ENCODE peak calls at places on chromosomes 12 and 14, in six cellular contexts. M is fibroblast of lung; K is type B pancreatic cell; U is 8988T; B is activated T-cell treated with anti-CD3 and anti-CD28 coated beads, Interleukin-2, amount 50 U/mL, for 72 hours; P is sciatic nerve. Q is an unnamed sample.
A peak's percentile ranks its signal among the peaks of the same experiment; 100 is the strongest.

GRCh38 chr14:24367506-24368214 is at the start of gene NFATC4:
- DNase-seq in M (peak; percentile 92), K (peak; percentile 80), U (peak; percentile 53), B (peak; percentile 9), P (peak; percentile 87), Q (peak; percentile 96)

GRCh38 chr14:101876539-101876938 is 87.8 kb upstream of the DYNC1H1 start:
- DNase-seq in M (peak; percentile 7), K (no peak), U (no peak), B (peak; percentile 72), P (peak; percentile 78), Q (peak; percentile 91)

GRCh38 chr14:95362180-95362494 is 42.4 kb upstream of the CLMN start:
- DNase-seq in M (no peak), K (no peak), U (no peak), B (no peak), P (no peak), Q (no peak)

GRCh38 chr12:57620936-57621496 is 9.8 kb downstream of the ARHGEF25 start:
- DNase-seq in M (no peak), K (no peak), U (peak; percentile 40), B (no peak), P (no peak), Q (no peak)

GRCh38 chr14:30621354-30621953 is 665 bp upstream of the SCFD1 start:
- DNase-seq in M (peak; percentile 29), K (no peak), U (no peak), B (peak; percentile 10), P (no peak), Q (peak; percentile 32)

GRCh38 chr12:7304456-7304855 is 584 bp downstream of the ACSM4 start:
- DNase-seq in M (no peak), K (no peak), U (no peak), B (no peak), P (no peak), Q (no peak)

GRCh38 chr12:15404485-15404884 is 82.2 kb downstream of the PTPRO start:
- DNase-seq in M (peak; percentile 72), K (no peak), U (no peak), B (no peak), P (no peak), Q (peak; percentile 59)

GRCh38 chr12:21438643-21439042 is 1.2 kb downstream of the PYROXD1 start:
- DNase-seq in M (no peak), K (no peak), U (no peak), B (no peak), P (no peak), Q (no peak)

GRCh38 chr12:9135903-9136310 is 20.2 kb upstream of the A2M start:
- DNase-seq in M (no peak), K (no peak), U (no peak), B (no peak), P (no peak), Q (no peak)

GRCh38 chr14:35661875-35662274 is 127.9 kb downstream of the INSM2 start:
- DNase-seq in M (no peak), K (no peak), U (no peak), B (no peak), P (no peak), Q (no peak)

GRCh38 chr12:76020731-76021672 is 10.6 kb downstream of the PHLDA1 start:
- DNase-seq in M (peak; percentile 99), K (no peak), U (no peak), B (peak; percentile 82), P (no peak), Q (peak; percentile 97)

GRCh38 chr12:111664510-111664909 is 21.2 kb downstream of the BRAP start:
- DNase-seq in M (no peak), K (no peak), U (no peak), B (no peak), P (no peak), Q (no peak)

GRCh38 chr12:117119592-117120198 is 20.5 kb upstream of the TESC start:
- DNase-seq in M (no peak), K (no peak), U (no peak), B (peak; percentile 30), P (no peak), Q (no peak)

GRCh38 chr12:50120521-50120920 is 8.5 kb downstream of the COX14 start:
- DNase-seq in M (no peak), K (no peak), U (no peak), B (no peak), P (no peak), Q (no peak)

GRCh38 chr14:40629144-40629543 is 977.5 kb upstream of the LRFN5 start:
- DNase-seq in M (no peak), K (no peak), U (no peak), B (no peak), P (no peak), Q (no peak)

GRCh38 chr14:105275267-105275946 is 25.4 kb downstream of the BRF1 start:
- DNase-seq in M (peak; percentile 22), K (no peak), U (no peak), B (no peak), P (no peak), Q (peak; percentile 69)

GRCh38 chr14:99118946-99119345 is 153.1 kb downstream of the BCL11B start:
- DNase-seq in M (no peak), K (peak; percentile 58), U (no peak), B (no peak), P (no peak), Q (no peak)

GRCh38 chr14:68367444-68368014 is 425.3 kb downstream of the ZFP36L1 start:
- DNase-seq in M (peak; percentile 57), K (no peak), U (no peak), B (no peak), P (no peak), Q (peak; percentile 80)

GRCh38 chr12:132505105-132505851 is 15.3 kb downstream of the FBRSL1 start:
- DNase-seq in M (no peak), K (no peak), U (no peak), B (no peak), P (no peak), Q (no peak)